ENCODE peak calls at places on chromosomes 11 and 22, in six cellular contexts. A is hepatocyte, L is colonic mucosa, G is uterus, X is psoas muscle, V is AG04450. S is an unnamed sample.

GRCh38 chr22:32695451-32695891 is 106.0 kb upstream of the TIMP3 start:
- DNase-seq in X (no peak), G (no peak), V (peak), L (no peak), A (peak), S (peak)

GRCh38 chr11:31325162-31325561 is 44.4 kb downstream of the DCDC1 start:
- DNase-seq in X (no peak), G (no peak), L (no peak), V (no peak), A (no peak), S (peak)

GRCh38 chr11:110858556-110858921 is 146.3 kb upstream of the ARHGAP20 start:
- DNase-seq in V (no peak), L (peak), G (peak), A (peak), X (peak), S (peak)

GRCh38 chr22:22085702-22086500 is 103.3 kb upstream of the TOP3B start:
- DNase-seq in V (no peak), G (no peak), A (no peak), L (no peak), X (no peak), S (peak)

GRCh38 chr11:28627690-28628255 is 519.6 kb downstream of the METTL15 start:
- DNase-seq in L (no peak), X (no peak), A (no peak), V (no peak), G (no peak), S (no peak)

GRCh38 chr11:70573701-70574151 is 175.4 kb downstream of the CTTN start:
- DNase-seq in A (no peak), L (no peak), V (no peak), X (no peak), G (no peak), S (no peak)

GRCh38 chr22:49162841-49163240 is 664.8 kb downstream of the BRD1 start:
- DNase-seq in A (no peak), G (no peak), L (no peak), X (no peak), V (no peak), S (no peak)

GRCh38 chr11:6968816-6969215 is 42.6 kb downstream of the ZNF215 start:
- DNase-seq in V (no peak), X (no peak), A (no peak), L (no peak), G (no peak), S (peak)

GRCh38 chr11:120793150-120793549 is 230.8 kb upstream of the TBCEL start:
- DNase-seq in X (no peak), A (no peak), L (no peak), G (no peak), V (no peak), S (no peak)

GRCh38 chr11:125404136-125404810 is 91.8 kb downstream of the FEZ1 start:
- DNase-seq in V (no peak), A (peak), X (peak), G (no peak), L (no peak), S (no peak)

GRCh38 chr11:45145421-45146071 is 893 bp upstream of the PRDM11 start:
- DNase-seq in L (peak), V (no peak), A (peak), G (peak), X (peak), S (peak)

GRCh38 chr11:24574461-24574860 is 77.6 kb downstream of the LUZP2 start:
- DNase-seq in V (no peak), A (no peak), X (no peak), L (no peak), G (no peak), S (peak)

GRCh38 chr11:6321961-6322362 is 1.7 kb upstream of the CAVIN3 start:
- DNase-seq in V (no peak), L (no peak), X (no peak), A (no peak), G (no peak), S (peak)

GRCh38 chr11:19419813-19420212 is 179.1 kb upstream of the E2F8 start:
- DNase-seq in A (peak), V (no peak), L (no peak), X (no peak), G (no peak), S (peak)

GRCh38 chr22:49967333-49968241 is 7.0 kb downstream of the PIM3 start:
- DNase-seq in X (peak), G (peak), A (peak), L (peak), V (no peak), S (no peak)

GRCh38 chr11:123544631-123545375 is 109.6 kb downstream of the SCN3B start:
- DNase-seq in V (no peak), X (no peak), G (no peak), A (no peak), L (no peak), S (no peak)

GRCh38 chr11:540583-541432 is 3.5 kb downstream of the LRRC56 start:
- DNase-seq in V (no peak), G (no peak), A (peak), L (no peak), X (no peak), S (no peak)

GRCh38 chr22:46045459-46046298 is 68.7 kb upstream of the WNT7B start:
- DNase-seq in X (no peak), V (no peak), A (no peak), G (peak), L (no peak), S (no peak)
- H3K4me3 ChIP-seq in X (peak), V (peak), A (peak), G (peak), L (peak), S (peak)

GRCh38 chr11:21810650-21811049 is 382.2 kb upstream of the ANO5 start:
- DNase-seq in V (no peak), A (no peak), L (no peak), X (no peak), G (no peak), S (peak)

GRCh38 chr11:21806982-21807749 is 385.7 kb upstream of the ANO5 start:
- DNase-seq in V (no peak), G (no peak), A (no peak), L (no peak), X (no peak), S (no peak)

GRCh38 chr11:21806508-21806907 is 386.4 kb upstream of the ANO5 start:
- DNase-seq in A (no peak), V (no peak), X (no peak), L (no peak), G (no peak), S (no peak)

GRCh38 chr11:21814169-21814568 is 378.7 kb upstream of the ANO5 start:
- DNase-seq in X (no peak), A (peak), V (no peak), L (no peak), G (no peak), S (peak)

DNA sequence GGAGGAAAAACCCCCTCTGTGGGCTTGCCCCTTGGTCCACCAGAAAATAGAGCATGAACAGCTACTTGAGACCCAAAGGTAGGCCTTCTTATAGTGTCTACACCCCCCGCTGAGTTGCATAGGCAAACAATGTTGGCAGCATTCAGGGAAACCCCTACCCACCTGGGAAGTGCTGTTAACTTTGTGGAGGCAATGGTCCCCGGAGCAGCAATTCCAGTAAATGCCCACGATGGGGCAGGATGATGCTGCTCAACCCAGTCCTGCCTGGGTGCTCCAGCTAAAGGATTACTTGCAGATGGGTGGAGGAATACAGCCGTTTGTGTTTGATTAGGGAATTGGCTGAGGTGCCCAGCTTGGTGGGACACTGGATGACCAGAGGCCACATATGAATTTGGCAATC is 381.3 kb upstream of the ANO5 start:
- DNase-seq in V (no peak), L (no peak), G (no peak), A (peak), X (no peak), S (no peak)
- TF ChIP-seq CTCF in V (no peak), L (no peak), G (no peak), A (no peak), X (no peak), S (no peak)

GRCh38 chr11:75536786-75537629 is 11.3 kb upstream of the GDPD5 start:
- DNase-seq in V (no peak), G (no peak), L (no peak), A (no peak), X (no peak), S (no peak)
- H3K4me3 ChIP-seq in V (no peak), G (no peak), L (no peak), A (no peak), X (no peak), S (no peak)

DNA sequence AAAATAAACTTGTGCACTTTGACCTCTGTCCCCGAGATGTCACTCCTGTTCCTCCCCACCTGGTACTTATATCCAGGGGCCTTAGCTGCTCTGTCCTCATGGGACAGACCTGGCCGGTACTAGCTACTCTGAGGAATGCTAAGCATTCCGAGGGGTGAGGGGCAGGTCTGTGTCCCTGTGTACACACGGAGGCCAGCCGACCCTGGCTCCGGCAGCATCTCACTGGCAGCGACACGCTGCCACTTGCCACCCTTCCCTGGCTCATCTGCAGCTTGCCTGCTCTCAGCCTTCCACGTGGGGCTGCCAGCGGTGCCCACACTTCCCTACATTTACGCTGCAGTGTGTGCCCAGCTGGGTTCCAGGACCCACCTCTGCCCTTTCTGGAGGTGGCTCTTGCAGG is 21.6 kb upstream of the TEF start:
- DNase-seq in A (peak), X (no peak), L (no peak), G (no peak), V (no peak), S (no peak)
- TF ChIP-seq CTCF in A (no peak), X (no peak), L (no peak), G (no peak), V (no peak), S (no peak)

GRCh38 chr22:30964858-30965257 is 3.7 kb downstream of the MORC2 start:
- DNase-seq in V (no peak), X (no peak), G (no peak), A (no peak), L (no peak), S (no peak)
- H3K4me3 ChIP-seq in V (no peak), X (no peak), G (no peak), A (no peak), L (no peak), S (no peak)

GRCh38 chr11:79269923-79270322 is 170.9 kb downstream of the TENM4 start:
- DNase-seq in X (no peak), L (no peak), A (no peak), G (no peak), V (no peak), S (no peak)
- TF ChIP-seq CTCF in X (no peak), L (no peak), A (no peak), G (no peak), V (no peak), S (no peak)

DNA sequence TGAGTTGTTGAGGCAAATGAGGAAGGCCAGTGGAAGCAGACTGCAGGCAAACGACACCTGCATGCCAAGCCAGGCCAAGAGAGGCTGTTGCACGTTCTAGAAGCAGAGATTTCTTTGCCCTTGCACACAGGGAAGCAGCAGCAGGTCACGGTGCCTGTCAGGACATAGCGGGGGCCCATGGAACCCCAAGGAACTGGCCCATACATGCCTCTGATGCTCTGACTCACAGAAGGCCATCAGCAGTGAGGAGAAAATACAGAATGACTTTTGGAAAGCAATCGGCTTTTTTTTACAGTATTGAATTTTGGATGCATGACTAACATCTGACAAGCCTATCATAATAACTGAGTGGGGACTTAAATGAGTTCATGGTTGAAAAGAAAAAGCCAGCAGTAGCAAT is 123.9 kb downstream of the MPPED1 start:
- DNase-seq in G (no peak), V (no peak), X (no peak), A (no peak), L (no peak), S (no peak)
- H3K4me3 ChIP-seq in G (no peak), V (no peak), X (no peak), A (no peak), L (no peak), S (no peak)

GRCh38 chr11:48020092-48020755 is 39.9 kb downstream of the PTPRJ start:
- DNase-seq in G (no peak), V (no peak), L (peak), X (no peak), A (no peak), S (no peak)
- TF ChIP-seq CTCF in G (no peak), V (no peak), L (no peak), X (no peak), A (no peak), S (no peak)

GRCh38 chr11:43546561-43547410 is 133.8 kb upstream of the HSD17B12 start:
- DNase-seq in A (no peak), G (no peak), L (no peak), X (no peak), V (no peak), S (no peak)
- H3K4me3 ChIP-seq in A (peak), G (no peak), L (no peak), X (peak), V (no peak), S (no peak)

DNA sequence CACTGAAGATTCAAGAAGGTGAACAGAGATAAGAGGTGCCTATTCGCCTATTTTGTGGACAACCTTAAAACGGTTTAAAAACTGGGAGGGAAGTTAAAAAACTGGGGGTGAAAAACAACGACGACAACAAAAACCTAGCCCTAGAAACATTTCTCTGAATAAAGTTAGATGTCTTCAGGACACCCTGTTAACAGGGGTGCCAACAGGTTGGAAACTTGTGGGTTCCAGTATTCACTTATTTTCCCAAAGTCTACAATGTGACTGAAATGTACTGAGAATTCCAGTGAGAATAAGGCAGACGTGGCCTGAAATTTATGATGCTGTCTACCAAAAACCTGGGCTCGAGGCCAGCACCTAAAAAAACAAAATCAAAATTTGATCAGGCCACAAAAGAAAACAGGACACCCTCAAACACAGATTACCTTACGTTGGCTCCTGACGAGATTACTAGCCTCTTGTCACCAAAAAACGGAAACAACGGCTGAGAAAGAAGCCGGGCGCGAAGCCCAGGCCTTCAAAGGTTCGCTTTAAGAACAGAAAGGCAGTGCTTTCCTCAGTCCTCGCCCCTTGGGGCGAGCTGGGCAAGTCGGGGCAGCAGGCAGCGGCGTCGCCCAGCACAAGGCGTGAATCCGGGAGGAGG is 916 bp downstream of the CCDC90B start:
- DNase-seq in A (no peak), L (no peak), X (no peak), G (no peak), V (no peak), S (no peak)
- TF ChIP-seq CTCF in A (no peak), L (no peak), X (no peak), G (no peak), V (no peak), S (no peak)

S was measured in cardiac fibroblast.